ENCODE peak calls at places on chromosomes 3 and 15, in nine cellular contexts. W, U, T, C, V, N, G, Z and X are unnamed samples.
A peak's percentile ranks its signal among the peaks of the same experiment; 100 is the strongest.

GRCh38 chr15:38885001-38885400 is 320.4 kb upstream of the RASGRP1 start:
- DNase-seq in W (no peak), U (peak; percentile 55), T (peak; percentile 15), C (no peak), V (no peak), N (peak; percentile 74), G (no peak), Z (peak; percentile 44), X (peak; percentile 56)

GRCh38 chr3:112101946-112102345 is 15.8 kb downstream of the C3orf52 start:
- DNase-seq in W (peak; percentile 89), U (peak; percentile 66), T (no peak), C (no peak), V (no peak), N (peak; percentile 88), G (no peak), Z (peak; percentile 92), X (peak; percentile 23)

GRCh38 chr3:41768363-41768762 is 193.5 kb downstream of the ULK4 start:
- DNase-seq in W (no peak), U (no peak), T (no peak), C (no peak), V (no peak), N (peak; percentile 4), G (no peak), Z (no peak), X (no peak)

GRCh38 chr15:41286665-41287333 is 45.6 kb downstream of the OIP5 start:
- DNase-seq in W (peak; percentile 38), U (peak; percentile 63), T (no peak), C (no peak), V (no peak), N (peak; percentile 84), G (no peak), Z (no peak), X (peak; percentile 58)

GRCh38 chr3:128073185-128073725 is 21.0 kb downstream of the SEC61A1 start:
- DNase-seq in W (no peak), U (no peak), T (no peak), C (no peak), V (peak; percentile 16), N (no peak), G (no peak), Z (no peak), X (no peak)

GRCh38 chr15:85943825-85944224 is 135.8 kb upstream of the AGBL1 start:
- DNase-seq in W (no peak), U (no peak), T (no peak), C (no peak), V (no peak), N (no peak), G (no peak), Z (no peak), X (no peak)

GRCh38 chr3:188659444-188660100 is 505.6 kb downstream of the LPP start:
- DNase-seq in W (no peak), U (no peak), T (no peak), C (no peak), V (no peak), N (no peak), G (no peak), Z (no peak), X (peak; percentile 11)

GRCh38 chr3:186967686-186968085 is 37.4 kb downstream of the ST6GAL1 start:
- DNase-seq in W (no peak), U (peak; percentile 38), T (no peak), C (no peak), V (no peak), N (no peak), G (no peak), Z (no peak), X (no peak)

GRCh38 chr3:119322021-119322522 is 27.9 kb downstream of the ARHGAP31 start:
- DNase-seq in W (peak; percentile 39), U (peak; percentile 45), T (no peak), C (no peak), V (no peak), N (peak; percentile 81), G (no peak), Z (peak; percentile 63), X (peak; percentile 34)

GRCh38 chr15:62209821-62210220 is 44.7 kb upstream of the C2CD4B start:
- DNase-seq in W (no peak), U (no peak), T (no peak), C (no peak), V (no peak), N (no peak), G (no peak), Z (no peak), X (no peak)

GRCh38 chr15:92395557-92395956 is 1.9 kb downstream of the ST8SIA2 start:
- DNase-seq in W (no peak), U (no peak), T (no peak), C (no peak), V (no peak), N (no peak), G (no peak), Z (no peak), X (no peak)
- H3K4me3 ChIP-seq in W (no peak overlapping the region), U (no peak overlapping the region), T (no peak overlapping the region), C (no peak overlapping the region), V (no peak overlapping the region), N (no peak overlapping the region), G (no peak overlapping the region), Z (peak overlapping the region; percentile 65), X (no peak overlapping the region)

DNA sequence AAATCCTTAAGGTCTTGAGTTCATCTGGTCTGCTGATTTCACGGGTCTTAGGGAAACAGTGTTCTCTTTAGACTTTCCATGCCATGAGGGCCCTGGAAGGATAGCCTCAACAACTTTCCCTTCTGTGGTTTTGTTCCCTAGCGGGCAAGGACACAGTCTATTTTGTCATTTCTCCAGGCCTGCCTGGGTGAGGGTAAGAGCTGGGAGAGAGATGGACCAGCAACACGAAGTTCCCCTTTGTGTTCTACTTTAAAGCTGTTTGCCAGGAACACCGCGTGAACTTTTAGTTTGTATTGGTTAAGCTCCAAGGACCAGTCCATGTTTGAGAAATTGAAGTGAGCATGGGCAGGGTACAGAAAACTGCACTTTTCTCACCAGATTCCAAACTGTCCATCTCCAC is 20.9 kb downstream of the ST3GAL6 start:
- DNase-seq in W (no peak), U (no peak), T (no peak), C (no peak), V (no peak), N (no peak), G (no peak), Z (no peak), X (no peak)
- H3K9ac ChIP-seq in W (no peak overlapping the region), U (no peak overlapping the region), T (no peak overlapping the region), C (no peak overlapping the region), V (no peak overlapping the region), N (no peak overlapping the region), G (no peak overlapping the region), Z (no peak overlapping the region), X (no peak overlapping the region)

DNA sequence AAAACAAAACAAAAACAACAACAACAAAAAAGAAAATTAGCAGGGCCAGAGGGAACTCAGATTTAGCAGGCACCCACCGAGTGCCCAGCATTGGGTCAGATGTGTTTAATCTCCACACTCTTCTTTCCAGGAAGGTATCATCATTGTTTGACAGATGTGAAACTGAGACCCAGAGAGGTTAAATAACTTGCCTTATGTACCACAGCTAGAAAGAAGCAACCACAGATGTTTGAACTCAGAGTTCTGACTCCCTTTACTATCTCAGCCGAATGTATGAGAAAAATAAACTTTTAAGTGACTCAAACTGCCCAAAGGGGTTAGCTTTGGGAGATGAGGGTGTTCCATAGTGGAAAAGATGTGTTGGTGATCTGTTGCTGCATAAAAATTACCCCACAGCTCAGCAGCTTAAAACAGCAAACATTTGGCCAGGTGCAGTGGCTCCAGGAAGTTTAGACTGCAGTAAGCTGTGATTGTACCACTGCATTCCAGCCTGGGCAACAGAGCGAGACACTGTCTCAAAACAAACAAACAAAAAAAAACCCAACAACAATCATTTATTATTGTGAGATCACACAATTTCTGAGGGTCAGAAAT is 4.5 kb upstream of the RPP25 start:
- DNase-seq in W (no peak), U (peak; percentile 67), T (no peak), C (no peak), V (no peak), N (no peak), G (no peak), Z (no peak), X (no peak)
- H3K4me3 ChIP-seq in W (no peak overlapping the region), U (no peak overlapping the region), T (no peak overlapping the region), C (peak overlapping the region; percentile 20), V (no peak overlapping the region), N (no peak overlapping the region), G (no peak overlapping the region), Z (no peak overlapping the region), X (no peak overlapping the region)

GRCh38 chr15:55248895-55249294 is 40.7 kb downstream of the RAB27A start:
- DNase-seq in W (no peak), U (no peak), T (no peak), C (no peak), V (no peak), N (no peak), G (no peak), Z (no peak), X (no peak)
- H3K9ac ChIP-seq in W (no peak overlapping the region), U (no peak overlapping the region), T (no peak overlapping the region), C (no peak overlapping the region), V (no peak overlapping the region), N (no peak overlapping the region), G (no peak overlapping the region), Z (no peak overlapping the region), X (no peak overlapping the region)

GRCh38 chr3:16176391-16177030 is 2.0 kb downstream of the GALNT15 start:
- DNase-seq in W (no peak), U (no peak), T (no peak), C (no peak), V (no peak), N (peak; percentile 25), G (no peak), Z (no peak), X (no peak)

GRCh38 chr3:16179261-16179660 is 4.8 kb downstream of the GALNT15 start:
- DNase-seq in W (no peak), U (no peak), T (no peak), C (no peak), V (no peak), N (no peak), G (no peak), Z (no peak), X (no peak)

GRCh38 chr3:16177962-16178627 is 3.6 kb downstream of the GALNT15 start:
- DNase-seq in W (peak; percentile 84), U (peak; percentile 88), T (peak; percentile 42), C (peak; percentile 2), V (peak; percentile 77), N (peak; percentile 95), G (peak; percentile 88), Z (peak; percentile 80), X (peak; percentile 89)

GRCh38 chr3:16179771-16180736 is 5.6 kb downstream of the GALNT15 start:
- DNase-seq in W (peak; percentile 45), U (peak; percentile 23), T (peak; percentile 31), C (no peak), V (no peak), N (peak; percentile 87), G (no peak), Z (peak; percentile 86), X (peak; percentile 38)

DNA sequence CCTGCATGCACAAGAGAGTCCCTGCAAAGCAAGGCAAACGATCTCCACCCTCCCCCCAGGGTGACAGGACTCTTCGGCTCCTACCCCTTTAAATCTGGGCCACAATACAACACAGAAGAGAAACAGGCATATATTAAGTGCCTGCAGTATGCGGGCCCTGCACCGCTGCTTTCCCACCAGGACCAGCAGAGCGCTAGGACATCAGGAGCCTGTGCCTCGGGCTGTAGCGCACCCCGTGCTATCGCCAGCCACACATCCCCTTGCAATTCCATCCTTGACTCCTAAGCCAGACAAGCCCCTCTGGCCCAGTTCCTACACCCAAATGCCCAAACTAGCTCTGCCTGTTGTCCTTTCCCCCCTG is 4.1 kb downstream of the GALNT15 start:
- DNase-seq in W (no peak), U (no peak), T (no peak), C (no peak), V (no peak), N (no peak), G (no peak), Z (no peak), X (no peak)
- H3K4me3 ChIP-seq in W (no peak overlapping the region), U (peak overlapping the region; percentile 79), T (no peak overlapping the region), C (no peak overlapping the region), V (no peak overlapping the region), N (no peak overlapping the region), G (no peak overlapping the region), Z (no peak overlapping the region), X (peak overlapping the region; percentile 63)

GRCh38 chr3:58334013-58334321 is 1.3 kb downstream of the PXK start:
- DNase-seq in W (no peak), U (peak; percentile 41), T (peak; percentile 70), C (no peak), V (no peak), N (no peak), G (no peak), Z (no peak), X (peak; percentile 36)
- H3K9ac ChIP-seq in W (peak overlapping the region; percentile 85), U (peak overlapping the region; percentile 87), T (peak overlapping the region; percentile 75), C (peak overlapping the region; percentile 63), V (no peak overlapping the region), N (peak overlapping the region; percentile 86), G (peak overlapping the region; percentile 49), Z (peak overlapping the region; percentile 87), X (peak overlapping the region; percentile 90)